ENCODE peak calls at places on chromosomes 5 and 9, in ten cellular contexts. One of them, this sample, is unnamed.
A peak's percentile ranks its signal among the peaks of the same experiment; 100 is the strongest.

GRCh38 chr5:60352992-60353391 is 347.0 kb downstream of the DEPDC1B start:
- DNase-seq in GM04504: no peak
- DNase-seq in NCI-H1092 treated with DMSO at 0.1 percent for 48 hours: no peak
- DNase-seq in Karpas-422: no peak
- DNase-seq in kidney epithelial cell: no peak
- DNase-seq in stimulated activated CD4-positive, alpha-beta T cell treated with anti-CD3 and anti-CD28 coated beads, Interleukin-1b, Interleukin-23, amount 100 ng/mL, for 4 hours: no peak
- DNase-seq in AML-193: no peak
- DNase-seq in M059J: no peak
- DNase-seq in T-helper 17 cell: no peak
- DNase-seq in adrenal gland: no peak
- DNase-seq in this sample: no peak

GRCh38 chr9:68505681-68506409 is 34.8 kb downstream of the TMEM252 start:
- DNase-seq in GM04504: no peak
- DNase-seq in NCI-H1092 treated with DMSO at 0.1 percent for 48 hours: no peak
- DNase-seq in Karpas-422: peak; percentile 66
- DNase-seq in kidney epithelial cell: no peak
- DNase-seq in stimulated activated CD4-positive, alpha-beta T cell treated with anti-CD3 and anti-CD28 coated beads, Interleukin-1b, Interleukin-23, amount 100 ng/mL, for 4 hours: no peak
- DNase-seq in AML-193: no peak
- DNase-seq in M059J: no peak
- DNase-seq in T-helper 17 cell: no peak
- DNase-seq in adrenal gland: no peak
- DNase-seq in this sample: no peak

GRCh38 chr9:107907715-107908114 is 418.1 kb upstream of the KLF4 start:
- DNase-seq in GM04504: no peak
- DNase-seq in NCI-H1092 treated with DMSO at 0.1 percent for 48 hours: no peak
- DNase-seq in Karpas-422: no peak
- DNase-seq in kidney epithelial cell: no peak
- DNase-seq in stimulated activated CD4-positive, alpha-beta T cell treated with anti-CD3 and anti-CD28 coated beads, Interleukin-1b, Interleukin-23, amount 100 ng/mL, for 4 hours: no peak
- DNase-seq in AML-193: no peak
- DNase-seq in M059J: no peak
- DNase-seq in T-helper 17 cell: no peak
- DNase-seq in adrenal gland: no peak
- DNase-seq in this sample: no peak

GRCh38 chr5:138453630-138454029 is 11.6 kb upstream of the EGR1 start:
- DNase-seq in GM04504: no peak
- DNase-seq in NCI-H1092 treated with DMSO at 0.1 percent for 48 hours: no peak
- DNase-seq in Karpas-422: peak; percentile 9
- DNase-seq in kidney epithelial cell: no peak
- DNase-seq in stimulated activated CD4-positive, alpha-beta T cell treated with anti-CD3 and anti-CD28 coated beads, Interleukin-1b, Interleukin-23, amount 100 ng/mL, for 4 hours: no peak
- DNase-seq in AML-193: no peak
- DNase-seq in M059J: no peak
- DNase-seq in T-helper 17 cell: no peak
- DNase-seq in adrenal gland: no peak
- DNase-seq in this sample: no peak

GRCh38 chr9:96139592-96140251 is 162.3 kb downstream of the HSD17B3 start:
- DNase-seq in GM04504: peak; percentile 67
- DNase-seq in NCI-H1092 treated with DMSO at 0.1 percent for 48 hours: peak; percentile 84
- DNase-seq in Karpas-422: no peak
- DNase-seq in kidney epithelial cell: no peak
- DNase-seq in stimulated activated CD4-positive, alpha-beta T cell treated with anti-CD3 and anti-CD28 coated beads, Interleukin-1b, Interleukin-23, amount 100 ng/mL, for 4 hours: no peak
- DNase-seq in AML-193: no peak
- DNase-seq in M059J: peak; percentile 64
- DNase-seq in T-helper 17 cell: no peak
- DNase-seq in adrenal gland: peak; percentile 73
- DNase-seq in this sample: peak; percentile 87

GRCh38 chr9:91039125-91039834 is 237.7 kb downstream of the SYK start:
- DNase-seq in GM04504: no peak
- DNase-seq in NCI-H1092 treated with DMSO at 0.1 percent for 48 hours: no peak
- DNase-seq in Karpas-422: no peak
- DNase-seq in kidney epithelial cell: no peak
- DNase-seq in stimulated activated CD4-positive, alpha-beta T cell treated with anti-CD3 and anti-CD28 coated beads, Interleukin-1b, Interleukin-23, amount 100 ng/mL, for 4 hours: no peak
- DNase-seq in AML-193: no peak
- DNase-seq in M059J: peak; percentile 42
- DNase-seq in T-helper 17 cell: no peak
- DNase-seq in adrenal gland: peak; percentile 41
- DNase-seq in this sample: no peak

GRCh38 chr5:116038817-116039216 is 6.5 kb downstream of the ARL14EPL start:
- DNase-seq in GM04504: no peak
- DNase-seq in NCI-H1092 treated with DMSO at 0.1 percent for 48 hours: no peak
- DNase-seq in Karpas-422: peak; percentile 84
- DNase-seq in kidney epithelial cell: no peak
- DNase-seq in stimulated activated CD4-positive, alpha-beta T cell treated with anti-CD3 and anti-CD28 coated beads, Interleukin-1b, Interleukin-23, amount 100 ng/mL, for 4 hours: no peak
- DNase-seq in AML-193: peak; percentile 44
- DNase-seq in M059J: no peak
- DNase-seq in T-helper 17 cell: peak; percentile 4
- DNase-seq in adrenal gland: no peak
- DNase-seq in this sample: no peak

GRCh38 chr9:77829440-77829839 is 181.3 kb upstream of the GNA14 start:
- DNase-seq in GM04504: no peak
- DNase-seq in NCI-H1092 treated with DMSO at 0.1 percent for 48 hours: no peak
- DNase-seq in Karpas-422: no peak
- DNase-seq in kidney epithelial cell: no peak
- DNase-seq in stimulated activated CD4-positive, alpha-beta T cell treated with anti-CD3 and anti-CD28 coated beads, Interleukin-1b, Interleukin-23, amount 100 ng/mL, for 4 hours: no peak
- DNase-seq in AML-193: no peak
- DNase-seq in M059J: no peak
- DNase-seq in T-helper 17 cell: no peak
- DNase-seq in adrenal gland: no peak
- DNase-seq in this sample: no peak

GRCh38 chr5:170597109-170597741 is 93.4 kb downstream of the KCNIP1 start:
- DNase-seq in GM04504: peak; percentile 73
- DNase-seq in NCI-H1092 treated with DMSO at 0.1 percent for 48 hours: no peak
- DNase-seq in Karpas-422: no peak
- DNase-seq in kidney epithelial cell: peak; percentile 94
- DNase-seq in stimulated activated CD4-positive, alpha-beta T cell treated with anti-CD3 and anti-CD28 coated beads, Interleukin-1b, Interleukin-23, amount 100 ng/mL, for 4 hours: no peak
- DNase-seq in AML-193: no peak
- DNase-seq in M059J: peak; percentile 95
- DNase-seq in T-helper 17 cell: no peak
- DNase-seq in adrenal gland: peak; percentile 83
- DNase-seq in this sample: no peak

GRCh38 chr5:80318212-80318611 is 1.6 kb upstream of the SPZ1 start:
- DNase-seq in GM04504: peak; percentile 31
- DNase-seq in NCI-H1092 treated with DMSO at 0.1 percent for 48 hours: peak; percentile 21
- DNase-seq in Karpas-422: peak; percentile 53
- DNase-seq in kidney epithelial cell: no peak
- DNase-seq in stimulated activated CD4-positive, alpha-beta T cell treated with anti-CD3 and anti-CD28 coated beads, Interleukin-1b, Interleukin-23, amount 100 ng/mL, for 4 hours: no peak
- DNase-seq in AML-193: no peak
- DNase-seq in M059J: no peak
- DNase-seq in T-helper 17 cell: no peak
- DNase-seq in adrenal gland: peak; percentile 60
- DNase-seq in this sample: no peak

GRCh38 chr9:97176206-97176605 is 131.3 kb upstream of the CCDC180 start:
- DNase-seq in GM04504: no peak
- DNase-seq in NCI-H1092 treated with DMSO at 0.1 percent for 48 hours: peak; percentile 64
- DNase-seq in Karpas-422: no peak
- DNase-seq in kidney epithelial cell: no peak
- DNase-seq in stimulated activated CD4-positive, alpha-beta T cell treated with anti-CD3 and anti-CD28 coated beads, Interleukin-1b, Interleukin-23, amount 100 ng/mL, for 4 hours: no peak
- DNase-seq in AML-193: no peak
- DNase-seq in M059J: no peak
- DNase-seq in T-helper 17 cell: no peak
- DNase-seq in adrenal gland: no peak
- DNase-seq in this sample: no peak

GRCh38 chr9:128007566-128008138 is 26.9 kb upstream of the EEIG1 start:
- DNase-seq in GM04504: peak; percentile 21
- DNase-seq in NCI-H1092 treated with DMSO at 0.1 percent for 48 hours: no peak
- DNase-seq in Karpas-422: peak; percentile 67
- DNase-seq in kidney epithelial cell: peak; percentile 80
- DNase-seq in stimulated activated CD4-positive, alpha-beta T cell treated with anti-CD3 and anti-CD28 coated beads, Interleukin-1b, Interleukin-23, amount 100 ng/mL, for 4 hours: peak; percentile 83
- DNase-seq in AML-193: peak; percentile 79
- DNase-seq in M059J: peak; percentile 96
- DNase-seq in T-helper 17 cell: peak; percentile 75
- DNase-seq in adrenal gland: peak; percentile 85
- DNase-seq in this sample: peak; percentile 85

GRCh38 chr5:53917095-53917494 is 356.7 kb downstream of the NDUFS4 start:
- DNase-seq in GM04504: no peak
- DNase-seq in NCI-H1092 treated with DMSO at 0.1 percent for 48 hours: no peak
- DNase-seq in Karpas-422: no peak
- DNase-seq in kidney epithelial cell: no peak
- DNase-seq in stimulated activated CD4-positive, alpha-beta T cell treated with anti-CD3 and anti-CD28 coated beads, Interleukin-1b, Interleukin-23, amount 100 ng/mL, for 4 hours: no peak
- DNase-seq in AML-193: no peak
- DNase-seq in M059J: peak; percentile 61
- DNase-seq in T-helper 17 cell: no peak
- DNase-seq in adrenal gland: no peak
- DNase-seq in this sample: no peak

GRCh38 chr5:79689541-79690466 is at the start of gene CMYA5:
- DNase-seq in GM04504: no peak
- DNase-seq in NCI-H1092 treated with DMSO at 0.1 percent for 48 hours: no peak
- DNase-seq in Karpas-422: no peak
- DNase-seq in kidney epithelial cell: no peak
- DNase-seq in stimulated activated CD4-positive, alpha-beta T cell treated with anti-CD3 and anti-CD28 coated beads, Interleukin-1b, Interleukin-23, amount 100 ng/mL, for 4 hours: no peak
- DNase-seq in AML-193: no peak
- DNase-seq in M059J: no peak
- DNase-seq in T-helper 17 cell: no peak
- DNase-seq in adrenal gland: no peak
- DNase-seq in this sample: no peak

GRCh38 chr5:42583322-42583721 is 160.1 kb downstream of the GHR start:
- DNase-seq in GM04504: peak; percentile 28
- DNase-seq in NCI-H1092 treated with DMSO at 0.1 percent for 48 hours: peak; percentile 10
- DNase-seq in Karpas-422: peak; percentile 81
- DNase-seq in kidney epithelial cell: peak; percentile 2
- DNase-seq in stimulated activated CD4-positive, alpha-beta T cell treated with anti-CD3 and anti-CD28 coated beads, Interleukin-1b, Interleukin-23, amount 100 ng/mL, for 4 hours: peak; percentile 5
- DNase-seq in AML-193: peak; percentile 33
- DNase-seq in M059J: peak; percentile 52
- DNase-seq in T-helper 17 cell: peak; percentile 12
- DNase-seq in adrenal gland: peak; percentile 81
- DNase-seq in this sample: peak; percentile 14

GRCh38 chr9:99259231-99259918 is 37.3 kb downstream of the SEC61B start:
- DNase-seq in GM04504: no peak
- DNase-seq in NCI-H1092 treated with DMSO at 0.1 percent for 48 hours: peak; percentile 61
- DNase-seq in Karpas-422: no peak
- DNase-seq in kidney epithelial cell: no peak
- DNase-seq in stimulated activated CD4-positive, alpha-beta T cell treated with anti-CD3 and anti-CD28 coated beads, Interleukin-1b, Interleukin-23, amount 100 ng/mL, for 4 hours: no peak
- DNase-seq in AML-193: no peak
- DNase-seq in M059J: peak; percentile 32
- DNase-seq in T-helper 17 cell: peak; percentile 10
- DNase-seq in adrenal gland: peak; percentile 95
- DNase-seq in this sample: no peak

GRCh38 chr9:23543420-23543819 is 282.6 kb downstream of the ELAVL2 start:
- DNase-seq in GM04504: no peak
- DNase-seq in NCI-H1092 treated with DMSO at 0.1 percent for 48 hours: no peak
- DNase-seq in Karpas-422: no peak
- DNase-seq in kidney epithelial cell: no peak
- DNase-seq in stimulated activated CD4-positive, alpha-beta T cell treated with anti-CD3 and anti-CD28 coated beads, Interleukin-1b, Interleukin-23, amount 100 ng/mL, for 4 hours: no peak
- DNase-seq in AML-193: no peak
- DNase-seq in M059J: peak; percentile 73
- DNase-seq in T-helper 17 cell: no peak
- DNase-seq in adrenal gland: no peak
- DNase-seq in this sample: no peak

GRCh38 chr9:38634315-38634714 is 13.9 kb upstream of the ANKRD18A start:
- DNase-seq in GM04504: no peak
- DNase-seq in NCI-H1092 treated with DMSO at 0.1 percent for 48 hours: no peak
- DNase-seq in Karpas-422: no peak
- DNase-seq in kidney epithelial cell: no peak
- DNase-seq in stimulated activated CD4-positive, alpha-beta T cell treated with anti-CD3 and anti-CD28 coated beads, Interleukin-1b, Interleukin-23, amount 100 ng/mL, for 4 hours: no peak
- DNase-seq in AML-193: no peak
- DNase-seq in M059J: no peak
- DNase-seq in T-helper 17 cell: no peak
- DNase-seq in adrenal gland: no peak
- DNase-seq in this sample: no peak

GRCh38 chr5:56108212-56108611 is 113.4 kb upstream of the IL6ST start:
- DNase-seq in GM04504: no peak
- DNase-seq in NCI-H1092 treated with DMSO at 0.1 percent for 48 hours: no peak
- DNase-seq in Karpas-422: no peak
- DNase-seq in kidney epithelial cell: no peak
- DNase-seq in stimulated activated CD4-positive, alpha-beta T cell treated with anti-CD3 and anti-CD28 coated beads, Interleukin-1b, Interleukin-23, amount 100 ng/mL, for 4 hours: no peak
- DNase-seq in AML-193: no peak
- DNase-seq in M059J: no peak
- DNase-seq in T-helper 17 cell: no peak
- DNase-seq in adrenal gland: no peak
- DNase-seq in this sample: no peak

GRCh38 chr5:115600771-115601170 is 1.5 kb downstream of the TICAM2 start:
- DNase-seq in GM04504: no peak
- DNase-seq in NCI-H1092 treated with DMSO at 0.1 percent for 48 hours: no peak
- DNase-seq in Karpas-422: no peak
- DNase-seq in kidney epithelial cell: no peak
- DNase-seq in stimulated activated CD4-positive, alpha-beta T cell treated with anti-CD3 and anti-CD28 coated beads, Interleukin-1b, Interleukin-23, amount 100 ng/mL, for 4 hours: no peak
- DNase-seq in AML-193: no peak
- DNase-seq in M059J: no peak
- DNase-seq in T-helper 17 cell: no peak
- DNase-seq in adrenal gland: no peak
- DNase-seq in this sample: no peak

GRCh38 chr5:111892949-111893348 is 136.0 kb upstream of the NREP start:
- DNase-seq in GM04504: peak; percentile 31
- DNase-seq in NCI-H1092 treated with DMSO at 0.1 percent for 48 hours: no peak
- DNase-seq in Karpas-422: no peak
- DNase-seq in kidney epithelial cell: no peak
- DNase-seq in stimulated activated CD4-positive, alpha-beta T cell treated with anti-CD3 and anti-CD28 coated beads, Interleukin-1b, Interleukin-23, amount 100 ng/mL, for 4 hours: no peak
- DNase-seq in AML-193: no peak
- DNase-seq in M059J: no peak
- DNase-seq in T-helper 17 cell: no peak
- DNase-seq in adrenal gland: no peak
- DNase-seq in this sample: peak; percentile 5

GRCh38 chr9:129694265-129694664 is 28.8 kb downstream of the PRRX2 start:
- DNase-seq in GM04504: no peak
- DNase-seq in NCI-H1092 treated with DMSO at 0.1 percent for 48 hours: no peak
- DNase-seq in Karpas-422: no peak
- DNase-seq in kidney epithelial cell: no peak
- DNase-seq in stimulated activated CD4-positive, alpha-beta T cell treated with anti-CD3 and anti-CD28 coated beads, Interleukin-1b, Interleukin-23, amount 100 ng/mL, for 4 hours: no peak
- DNase-seq in AML-193: no peak
- DNase-seq in M059J: peak; percentile 78
- DNase-seq in T-helper 17 cell: no peak
- DNase-seq in adrenal gland: no peak
- DNase-seq in this sample: no peak

GRCh38 chr5:39977231-39977630 is 552.5 kb upstream of the DAB2 start:
- DNase-seq in GM04504: no peak
- DNase-seq in NCI-H1092 treated with DMSO at 0.1 percent for 48 hours: no peak
- DNase-seq in Karpas-422: no peak
- DNase-seq in kidney epithelial cell: no peak
- DNase-seq in stimulated activated CD4-positive, alpha-beta T cell treated with anti-CD3 and anti-CD28 coated beads, Interleukin-1b, Interleukin-23, amount 100 ng/mL, for 4 hours: no peak
- DNase-seq in AML-193: no peak
- DNase-seq in M059J: peak; percentile 4
- DNase-seq in T-helper 17 cell: no peak
- DNase-seq in adrenal gland: no peak
- DNase-seq in this sample: no peak

GRCh38 chr5:134846641-134846960 is 833 bp downstream of the C5orf24 start:
- DNase-seq in GM04504: no peak
- DNase-seq in NCI-H1092 treated with DMSO at 0.1 percent for 48 hours: no peak
- DNase-seq in Karpas-422: peak; percentile 66
- DNase-seq in kidney epithelial cell: no peak
- DNase-seq in stimulated activated CD4-positive, alpha-beta T cell treated with anti-CD3 and anti-CD28 coated beads, Interleukin-1b, Interleukin-23, amount 100 ng/mL, for 4 hours: no peak
- DNase-seq in AML-193: no peak
- DNase-seq in M059J: peak; percentile 34
- DNase-seq in T-helper 17 cell: no peak
- DNase-seq in adrenal gland: no peak
- DNase-seq in this sample: no peak

GRCh38 chr9:134063088-134063875 is 4.5 kb downstream of the BRD3 start:
- DNase-seq in GM04504: no peak
- DNase-seq in NCI-H1092 treated with DMSO at 0.1 percent for 48 hours: no peak
- DNase-seq in Karpas-422: no peak
- DNase-seq in kidney epithelial cell: no peak
- DNase-seq in stimulated activated CD4-positive, alpha-beta T cell treated with anti-CD3 and anti-CD28 coated beads, Interleukin-1b, Interleukin-23, amount 100 ng/mL, for 4 hours: no peak
- DNase-seq in AML-193: no peak
- DNase-seq in M059J: no peak
- DNase-seq in T-helper 17 cell: no peak
- DNase-seq in adrenal gland: peak; percentile 55
- DNase-seq in this sample: no peak

GRCh38 chr5:168740055-168740820 is 161.1 kb upstream of the PANK3 start:
- DNase-seq in GM04504: no peak
- DNase-seq in NCI-H1092 treated with DMSO at 0.1 percent for 48 hours: no peak
- DNase-seq in Karpas-422: no peak
- DNase-seq in kidney epithelial cell: no peak
- DNase-seq in stimulated activated CD4-positive, alpha-beta T cell treated with anti-CD3 and anti-CD28 coated beads, Interleukin-1b, Interleukin-23, amount 100 ng/mL, for 4 hours: no peak
- DNase-seq in AML-193: no peak
- DNase-seq in M059J: no peak
- DNase-seq in T-helper 17 cell: no peak
- DNase-seq in adrenal gland: peak; percentile 50
- DNase-seq in this sample: no peak

This sample was measured in AG09319.